ENCODE peak calls at places on chromosome 9, in four cellular contexts. Y is PC-3, N is transverse colon, T is HepG2. B is an unnamed sample.

GRCh38 chr9:137052998-137053943 is 590 bp downstream of the ENTPD2 start:
- DNase-seq in Y (no peak), N (no peak), T (no peak), B (no peak)

GRCh38 chr9:124671861-124672260 is 99.2 kb downstream of the NR6A1 start:
- DNase-seq in Y (no peak), N (no peak), T (no peak), B (no peak)

GRCh38 chr9:104774831-104775573 is 11.1 kb downstream of the NIPSNAP3B start:
- DNase-seq in Y (no peak), N (no peak), T (no peak), B (no peak)

GRCh38 chr9:88477300-88477751 is 57.7 kb upstream of the NXNL2 start:
- DNase-seq in Y (peak; percentile 90), N (no peak), T (no peak), B (no peak)

GRCh38 chr9:18124760-18125159 is 349.2 kb upstream of the ADAMTSL1 start:
- DNase-seq in Y (no peak), N (no peak), T (no peak), B (no peak)

GRCh38 chr9:123089040-123089439 is 55.6 kb downstream of the GPR21 start:
- DNase-seq in Y (no peak), N (no peak), T (no peak), B (no peak)

GRCh38 chr9:69817202-69817601 is 3.4 kb upstream of the CFAP95 start:
- DNase-seq in Y (no peak), N (no peak), T (no peak), B (no peak)

GRCh38 chr9:38278457-38278856 is 114.0 kb upstream of the ALDH1B1 start:
- DNase-seq in Y (no peak), N (peak; percentile 35), T (no peak), B (no peak)

GRCh38 chr9:121743441-121744001 is 92.1 kb downstream of the DAB2IP start:
- DNase-seq in Y (peak; percentile 82), N (peak; percentile 82), T (peak; percentile 85), B (peak; percentile 93)

GRCh38 chr9:88925471-88925870 is 65.8 kb upstream of the S1PR3 start:
- DNase-seq in Y (no peak), N (no peak), T (no peak), B (no peak)

GRCh38 chr9:109403766-109404320 is 83.0 kb upstream of the EPB41L4B start:
- DNase-seq in Y (no peak), N (no peak), T (no peak), B (no peak)

GRCh38 chr9:98146101-98146991 is 27.3 kb upstream of the TRIM14 start:
- DNase-seq in Y (peak; percentile 62), N (peak; percentile 91), T (peak; percentile 94), B (no peak)

GRCh38 chr9:21160178-21160577 is 6.3 kb downstream of the IFNA21 start:
- DNase-seq in Y (no peak), N (no peak), T (no peak), B (no peak)

GRCh38 chr9:89935115-89935514 is 330.3 kb downstream of the GADD45G start:
- DNase-seq in Y (no peak), N (no peak), T (no peak), B (no peak)

GRCh38 chr9:87556821-87557220 is 59.2 kb downstream of the DAPK1 start:
- DNase-seq in Y (no peak), N (no peak), T (no peak), B (no peak)

GRCh38 chr9:78612089-78612488 is 315.2 kb downstream of the PSAT1 start:
- DNase-seq in Y (peak; percentile 59), N (no peak), T (no peak), B (no peak)

GRCh38 chr9:72132052-72132451 is 17.2 kb upstream of the GDA start:
- DNase-seq in Y (peak; percentile 30), N (no peak), T (no peak), B (no peak)

DNA sequence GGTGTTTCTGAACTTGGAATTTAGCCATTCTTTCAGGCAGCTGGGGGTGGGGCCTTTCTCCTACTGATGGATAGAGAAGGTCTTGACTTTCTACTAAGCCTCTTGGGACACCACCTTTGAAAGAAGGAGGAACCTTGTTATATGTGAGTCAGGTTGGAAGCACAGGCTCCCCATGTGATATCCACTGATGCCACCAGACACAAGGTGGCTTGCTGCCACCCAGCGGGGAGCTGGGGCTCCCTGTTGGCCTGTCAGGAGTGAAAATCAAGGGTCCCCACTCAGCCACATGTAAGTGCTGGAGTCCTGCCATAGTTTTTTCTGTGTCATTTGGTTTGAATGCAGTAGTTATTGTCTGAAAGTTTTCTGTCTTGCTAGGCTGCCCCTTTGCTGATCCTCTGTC is 252.4 kb upstream of the NFIL3 start:
- DNase-seq in Y (peak; percentile 64), N (no peak), T (peak; percentile 15), B (no peak)
- TF ChIP-seq CTCF in Y (peak; percentile 74), N (no peak), T (peak; percentile 72), B (no peak)

GRCh38 chr9:133989554-133990365 is 2.4 kb downstream of the VAV2 start:
- DNase-seq in Y (no peak), N (no peak), T (no peak), B (no peak)
- H3K4me1 ChIP-seq in Y (peaks cover 13% of the 10 kb centered on the region), N (peaks cover 32% of the 10 kb centered on the region), T (peaks cover 63% of the 10 kb centered on the region), B (no peaks in the 10 kb centered on the region)

GRCh38 chr9:84671651-84672467 is 2.3 kb downstream of the NTRK2 start:
- DNase-seq in Y (no peak), N (no peak), T (no peak), B (no peak)
- H3K4me3 ChIP-seq in Y (no peak overlapping the region), N (no peak overlapping the region), T (no peak overlapping the region), B (no peak overlapping the region)

GRCh38 chr9:84860423-84861115 is 191.0 kb downstream of the NTRK2 start:
- DNase-seq in Y (no peak), N (no peak), T (no peak), B (no peak)
- TF ChIP-seq CTCF in Y (no peak), N (no peak), T (no peak), B (no peak)

DNA sequence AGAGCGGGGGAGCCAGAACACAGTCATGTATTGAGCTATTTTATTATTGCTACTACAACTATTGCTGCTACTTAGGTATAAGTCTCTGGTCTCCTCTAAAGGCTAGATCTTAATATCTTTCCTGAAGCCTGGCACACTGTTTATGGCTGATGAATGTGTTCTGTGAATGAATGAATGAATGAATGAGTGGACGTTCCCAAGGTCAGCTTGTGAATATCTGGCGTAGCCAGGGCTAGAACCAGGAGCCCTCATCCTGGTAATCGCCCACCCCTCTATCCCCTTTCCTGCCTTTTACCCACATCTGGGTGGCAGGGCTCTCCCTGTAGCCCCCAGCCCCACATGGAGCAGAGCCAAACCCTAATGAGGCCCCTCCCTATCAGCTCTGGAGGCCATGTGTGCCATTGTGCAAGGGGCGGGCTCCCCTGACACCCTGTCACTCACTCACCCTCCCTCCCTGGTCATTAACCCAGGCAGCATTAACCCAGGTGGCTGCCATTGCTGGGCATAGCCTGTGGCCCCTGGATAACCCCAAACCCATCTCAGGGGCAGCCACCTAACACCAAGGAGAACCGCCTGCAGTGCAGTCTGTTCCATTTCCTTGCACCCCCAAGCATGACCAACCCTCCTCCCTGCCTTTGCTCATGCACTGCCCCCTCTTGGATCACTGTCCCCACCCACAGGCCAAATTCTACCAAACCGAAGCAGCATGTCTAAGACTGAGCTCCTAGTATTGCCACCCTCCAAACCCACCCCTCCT is 2.0 kb upstream of the AKNA start:
- DNase-seq in Y (no peak), N (no peak), T (no peak), B (no peak)
- H3K4me1 ChIP-seq in Y (peaks cover 23% of the 10 kb centered on the region), N (peaks cover 83% of the 10 kb centered on the region), T (peaks cover 40% of the 10 kb centered on the region), B (peaks cover 30% of the 10 kb centered on the region)

DNA sequence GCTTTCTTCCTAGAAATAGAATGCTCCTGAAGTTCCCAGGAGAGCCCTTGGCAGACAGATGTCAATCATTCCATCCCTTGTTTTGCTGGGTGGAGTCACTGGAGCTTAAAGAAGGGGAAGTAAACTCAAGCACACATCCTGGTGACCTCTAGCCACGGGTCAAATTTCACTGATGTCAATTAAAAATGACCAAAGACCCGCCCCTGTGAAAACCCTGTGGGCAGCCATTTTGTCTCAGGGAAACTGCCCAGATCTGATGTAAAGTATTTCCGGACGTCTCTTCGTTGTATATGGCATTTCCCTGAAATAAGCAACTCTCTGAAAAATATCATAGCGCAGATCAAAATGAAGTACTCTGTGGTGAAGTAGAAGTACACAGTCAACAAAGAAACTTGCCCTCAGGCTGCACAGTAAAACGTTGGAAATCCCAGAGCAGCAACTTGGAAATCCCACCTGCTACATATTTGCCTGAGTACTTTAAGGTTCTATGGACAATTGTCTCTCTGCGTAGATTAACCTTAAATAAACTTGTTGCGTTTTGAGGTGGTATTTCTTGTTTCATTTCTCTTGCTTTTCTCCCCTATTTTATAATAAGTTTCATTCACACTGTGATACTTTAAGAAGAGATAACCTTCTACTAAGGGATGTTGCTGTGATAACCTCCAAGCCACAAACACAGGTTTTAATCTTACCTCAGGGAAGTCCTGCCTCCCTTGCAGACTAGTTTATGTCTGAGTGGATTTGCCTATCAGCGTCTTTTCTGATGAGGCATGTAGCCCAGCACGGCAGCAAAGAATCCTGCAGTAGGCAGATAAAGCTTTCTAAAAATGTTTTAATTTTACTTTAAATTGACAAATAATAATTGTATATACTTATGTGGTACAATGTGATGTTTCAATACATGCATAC is 60.9 kb upstream of the PIP5K1B start:
- DNase-seq in Y (no peak), N (no peak), T (no peak), B (no peak)
- H3K4me3 ChIP-seq in Y (no peak overlapping the region), N (no peak overlapping the region), T (no peak overlapping the region), B (no peak overlapping the region)

GRCh38 chr9:112869917-112870316 is 20.8 kb downstream of the SLC46A2 start:
- DNase-seq in Y (peak; percentile 70), N (no peak), T (peak; percentile 87), B (no peak)
- TF ChIP-seq CTCF in Y (no peak), N (no peak), T (no peak), B (no peak)

GRCh38 chr9:33818832-33819500 is 2.0 kb downstream of the UBE2R2 start:
- DNase-seq in Y (peak; percentile 34), N (no peak), T (no peak), B (no peak)
- H3K4me1 ChIP-seq in Y (peaks cover 35% of the 10 kb centered on the region), N (peaks cover 35% of the 10 kb centered on the region), T (peaks cover 49% of the 10 kb centered on the region), B (no peaks in the 10 kb centered on the region)

B was measured in ascending aorta.